ENCODE peak calls at places on chromosomes 4 and X, in four cellular contexts. K is GM12878, X is H1, I is HepG2. Q is an unnamed sample.

GRCh38 chr4:4409416-4410115 is 22.7 kb downstream of the NSG1 start:
- DNase-seq in I (no peak), K (no peak), X (no peak), Q (no peak)

GRCh38 chr4:175413561-175413960 is 398.5 kb downstream of the GPM6A start:
- DNase-seq in K (no peak), X (no peak), I (no peak), Q (no peak)

GRCh38 chrX:145817666-145818521 is at the start of gene SLITRK2:
- DNase-seq in K (no peak), I (no peak), X (peak; percentile 61), Q (no peak)

GRCh38 chrX:148929686-148930085 is 429.3 kb downstream of the AFF2 start:
- DNase-seq in K (no peak), X (no peak), I (no peak), Q (no peak)

GRCh38 chr4:165514739-165515138 is 135.9 kb downstream of the CPE start:
- DNase-seq in I (no peak), K (no peak), X (no peak), Q (no peak)

GRCh38 chr4:175657571-175657970 is 154.5 kb downstream of the GPM6A start:
- DNase-seq in X (no peak), K (no peak), I (no peak), Q (no peak)

GRCh38 chrX:120316587-120317283 is 5.5 kb upstream of the TMEM255A start:
- DNase-seq in X (no peak), I (no peak), K (no peak), Q (no peak)

GRCh38 chr4:7428261-7429068 is 6.3 kb downstream of the PSAPL1 start:
- DNase-seq in K (no peak), X (peak; percentile 53), I (no peak), Q (no peak)

GRCh38 chrX:136725446-136726104 is 55.2 kb downstream of the ARHGEF6 start:
- DNase-seq in I (no peak), X (no peak), K (no peak), Q (no peak)

GRCh38 chrX:129523076-129524055 is at the start of gene SMARCA1:
- DNase-seq in I (peak; percentile 65), K (no peak), X (peak; percentile 58), Q (peak; percentile 9)

GRCh38 chr4:152220201-152220666 is 315.7 kb downstream of the FBXW7 start:
- DNase-seq in X (no peak), K (no peak), I (no peak), Q (no peak)

GRCh38 chr4:141425124-141425523 is 204.4 kb downstream of the ZNF330 start:
- DNase-seq in K (no peak), X (no peak), I (no peak), Q (no peak)

GRCh38 chr4:168886361-168886760 is 123.7 kb downstream of the CBR4 start:
- DNase-seq in I (no peak), X (no peak), K (no peak), Q (no peak)

GRCh38 chr4:91243132-91243531 is 1060.6 kb upstream of the GRID2 start:
- DNase-seq in I (no peak), X (no peak), K (no peak), Q (no peak)

DNA sequence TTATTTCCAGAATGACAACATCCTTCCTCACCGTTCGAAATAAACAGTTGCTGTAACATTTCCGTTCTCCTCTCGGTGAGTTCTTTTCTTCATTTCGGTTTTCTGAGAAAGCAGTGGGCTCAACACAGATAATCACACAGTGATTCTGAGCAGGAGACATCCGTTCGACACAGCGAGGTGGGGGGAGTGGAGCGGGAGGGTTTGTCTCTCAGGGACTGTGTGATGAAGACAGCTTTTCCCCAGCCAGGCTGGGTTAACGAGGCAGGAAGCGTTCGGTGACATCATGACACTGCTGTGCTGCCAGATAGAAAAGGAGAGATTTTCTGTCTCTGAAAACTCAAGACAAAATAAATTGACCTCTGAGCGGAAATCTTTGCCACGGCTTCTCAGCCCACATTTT is 119.3 kb downstream of the CRLF2 start:
- DNase-seq in I (no peak), K (no peak), X (no peak), Q (no peak)
- TF ChIP-seq POLR2A in I (no peak), K (no peak), X (no peak), Q (no peak)

GRCh38 chr4:143513314-143514211 is at the start of gene SMARCA5:
- DNase-seq in I (peak; percentile 96), K (peak; percentile 98), X (peak; percentile 89), Q (peak; percentile 69)
- TF ChIP-seq POLR2AphosphoS5 in I (peak; percentile 90), K (peak; percentile 88), X (peak; percentile 92), Q (peak; percentile 88)

GRCh38 chrX:25083661-25084060 is 67.9 kb upstream of the ARX start:
- DNase-seq in X (no peak), I (no peak), K (no peak), Q (no peak)
- TF ChIP-seq TAF1 in X (no peak), I (no peak), K (no peak), Q (no peak)

DNA sequence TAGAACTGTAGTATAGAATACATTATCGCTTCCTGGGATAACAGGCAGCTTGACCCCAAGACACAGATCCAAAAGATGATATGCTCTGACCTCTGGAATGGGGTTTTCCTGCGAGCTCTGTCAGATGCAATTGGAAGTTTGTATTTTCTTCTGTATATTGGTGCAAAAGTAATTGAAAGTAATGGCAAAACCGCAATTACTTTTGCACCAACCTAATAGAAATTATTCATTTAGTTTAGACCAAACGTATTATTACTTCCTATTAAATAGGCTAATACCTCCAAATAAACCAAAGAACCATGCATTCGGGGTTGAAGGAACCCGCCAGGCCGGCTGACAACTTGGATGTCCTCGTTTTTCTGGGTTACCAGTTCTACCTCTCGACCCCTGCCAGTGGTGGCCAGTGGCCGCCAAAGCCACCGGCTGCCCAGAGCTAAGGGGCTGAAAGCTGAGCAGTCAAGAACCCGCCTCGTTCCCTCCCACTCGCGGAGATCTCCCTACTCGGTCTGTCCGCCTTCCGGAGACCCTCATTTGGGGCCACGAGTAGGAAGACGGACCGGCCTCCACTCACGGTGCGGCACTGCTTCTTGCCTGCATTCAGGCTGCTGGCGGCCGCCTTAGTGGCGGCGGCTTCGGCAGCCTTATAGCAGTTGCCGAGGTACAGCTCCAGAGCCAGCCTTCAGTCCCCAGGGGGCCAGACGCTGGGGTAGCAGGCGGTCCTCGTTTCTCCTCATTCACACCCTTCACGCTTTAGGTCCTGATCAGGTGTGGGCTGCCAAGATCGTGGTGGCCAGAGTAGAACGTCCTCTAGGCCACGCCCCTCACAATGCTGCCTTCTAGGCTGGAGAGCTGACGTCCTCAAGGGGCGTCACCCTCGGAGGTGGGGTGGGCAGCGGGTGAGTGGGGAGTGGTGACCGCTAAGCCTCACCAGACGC is 121.9 kb downstream of the RBMX2 start:
- DNase-seq in X (peak; percentile 66), K (no peak), I (no peak), Q (no peak)
- TF ChIP-seq POLR2A in X (no peak), K (no peak), I (no peak), Q (no peak)

DNA sequence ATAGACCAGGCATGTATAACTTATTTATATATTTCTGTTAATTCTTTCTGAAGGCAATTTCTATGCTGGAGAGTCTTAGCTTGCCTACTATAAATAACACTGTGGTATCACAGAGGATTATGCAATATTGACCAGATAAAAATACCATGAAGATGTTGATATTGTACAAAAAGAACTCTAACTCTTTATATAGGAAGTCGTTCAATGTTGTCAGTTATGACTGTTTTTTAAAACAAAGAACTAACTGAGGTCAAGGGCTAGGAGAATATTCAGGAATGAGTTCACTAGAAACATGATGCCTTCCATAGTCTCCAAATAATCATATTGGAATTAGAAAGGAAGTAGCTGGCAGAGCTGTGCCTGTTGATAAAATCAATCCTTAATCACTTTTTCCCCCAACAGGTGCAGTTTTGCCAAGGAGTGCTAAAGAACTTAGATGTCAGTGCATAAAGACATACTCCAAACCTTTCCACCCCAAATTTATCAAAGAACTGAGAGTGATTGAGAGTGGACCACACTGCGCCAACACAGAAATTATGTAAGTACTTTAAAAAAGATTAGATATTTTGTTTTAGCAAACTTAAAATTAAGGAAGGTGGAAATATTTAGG is 876 bp downstream of the CXCL8 start:
- DNase-seq in K (no peak), I (no peak), X (no peak), Q (no peak)
- TF ChIP-seq POLR2AphosphoS5 in K (no peak), I (no peak), X (no peak), Q (no peak)

GRCh38 chr4:8919651-8920288 is 48.1 kb upstream of the HMX1 start:
- DNase-seq in I (no peak), X (no peak), K (no peak), Q (no peak)
- TF ChIP-seq TAF1 in I (no peak), X (no peak), K (no peak), Q (no peak)